ENCODE peak calls at places on chromosomes 5 and 9, in ten cellular contexts. B is GM10248; W is activated T-helper 9 cell treated with anti-CD3 and anti-CD28 coated beads, Interleukin-2, amount 50 U/mL, for 16 hours; O is RWPE1; J is endothelial cell; A is psoas muscle; D is choroid plexus epithelial cell; Z is fibroblast of the conjunctiva; S is EL; G is GM12891. E is an unnamed sample.

GRCh38 chr9:135310134-135310533 is 169.4 kb upstream of the PPP1R26 start:
- DNase-seq in A (no peak), J (no peak), O (no peak), S (no peak), B (no peak), G (no peak), D (no peak), Z (no peak), W (no peak), E (no peak)

GRCh38 chr5:1419476-1420210 is 25.6 kb downstream of the SLC6A3 start:
- DNase-seq in J (no peak), Z (no peak), G (no peak), S (no peak), A (peak), W (no peak), D (no peak), O (no peak), B (no peak), E (no peak)

GRCh38 chr9:137301086-137301947 is 754 bp downstream of the NRARP start:
- DNase-seq in B (no peak), S (peak), Z (no peak), J (peak), A (peak), D (peak), O (no peak), W (no peak), G (peak), E (peak)

GRCh38 chr9:120894404-120895226 is 17.6 kb upstream of the PHF19 start:
- DNase-seq in G (no peak), W (no peak), S (no peak), B (no peak), D (peak), Z (no peak), J (peak), O (no peak), A (peak), E (peak)

GRCh38 chr5:122978644-122979297 is 57.8 kb downstream of the PPIC start:
- DNase-seq in O (no peak), D (no peak), B (no peak), Z (no peak), S (no peak), G (no peak), J (no peak), A (no peak), W (no peak), E (no peak)

GRCh38 chr9:123044556-123044955 is 11.1 kb downstream of the GPR21 start:
- DNase-seq in G (no peak), D (peak), Z (peak), O (peak), B (no peak), W (no peak), S (peak), A (no peak), J (no peak), E (peak)

GRCh38 chr9:70043689-70044449 is at the start of gene MAMDC2:
- DNase-seq in O (no peak), S (peak), J (peak), G (no peak), Z (no peak), W (no peak), D (peak), A (peak), B (no peak), E (peak)

GRCh38 chr5:132883261-132883834 is 9.9 kb downstream of the LEAP2 start:
- DNase-seq in D (peak), A (no peak), W (no peak), B (peak), J (peak), Z (peak), S (peak), G (no peak), O (peak), E (peak)

GRCh38 chr5:149041242-149041641 is 21.6 kb downstream of the SH3TC2 start:
- DNase-seq in A (no peak), W (no peak), D (no peak), B (no peak), O (no peak), Z (no peak), J (no peak), S (no peak), G (no peak), E (no peak)

GRCh38 chr9:132059351-132059750 is 20.3 kb downstream of the MED27 start:
- DNase-seq in B (no peak), O (no peak), J (no peak), S (no peak), Z (no peak), G (no peak), W (no peak), D (no peak), A (no peak), E (no peak)

GRCh38 chr5:147671365-147671764 is 111.2 kb downstream of the JAKMIP2 start:
- DNase-seq in Z (no peak), G (no peak), J (no peak), D (no peak), W (no peak), A (no peak), B (no peak), O (no peak), S (no peak), E (no peak)

GRCh38 chr9:79663878-79664277 is 92.1 kb downstream of the TLE4 start:
- DNase-seq in A (no peak), J (no peak), O (no peak), Z (no peak), W (no peak), S (no peak), G (no peak), B (no peak), D (no peak), E (no peak)

GRCh38 chr5:56328753-56329560 is 95.8 kb upstream of the ANKRD55 start:
- DNase-seq in J (no peak), O (peak), D (peak), W (no peak), Z (no peak), A (no peak), B (peak), G (no peak), S (peak), E (peak)

GRCh38 chr9:38000332-38000731 is 68.7 kb downstream of the SHB start:
- DNase-seq in O (no peak), W (no peak), G (no peak), Z (no peak), A (no peak), D (no peak), S (no peak), J (no peak), B (no peak), E (no peak)

GRCh38 chr9:136690104-136690840 is 3.0 kb upstream of the AGPAT2 start:
- DNase-seq in B (no peak), G (no peak), O (no peak), A (peak), Z (no peak), W (no peak), S (no peak), J (no peak), D (no peak), E (no peak)

E was measured in fibroblast of pulmonary artery.